ENCODE peak calls at places on chromosomes 11 and 22, in nine cellular contexts. One of them, this sample, is unnamed.

GRCh38 chr11:36487619-36488018 is 22.5 kb downstream of the TRAF6 start:
- DNase-seq in AG09309: no peak
- DNase-seq in tibial nerve: no peak
- DNase-seq in dorsolateral prefrontal cortex: no peak
- DNase-seq in NB4: no peak
- DNase-seq in fibroblast of the aortic adventitia: no peak
- DNase-seq in tibial artery: no peak
- DNase-seq in fibroblast of lung: no peak
- DNase-seq in stomach: no peak
- DNase-seq in this sample: no peak

GRCh38 chr11:70020336-70021214 is 57.5 kb upstream of the ANO1 start:
- DNase-seq in AG09309: no peak
- DNase-seq in tibial nerve: no peak
- DNase-seq in dorsolateral prefrontal cortex: no peak
- DNase-seq in NB4: no peak
- DNase-seq in fibroblast of the aortic adventitia: peak
- DNase-seq in tibial artery: peak
- DNase-seq in fibroblast of lung: peak
- DNase-seq in stomach: no peak
- DNase-seq in this sample: no peak

GRCh38 chr11:112291191-112291590 is 30.5 kb upstream of the PLET1 start:
- DNase-seq in AG09309: no peak
- DNase-seq in tibial nerve: no peak
- DNase-seq in dorsolateral prefrontal cortex: no peak
- DNase-seq in NB4: no peak
- DNase-seq in fibroblast of the aortic adventitia: no peak
- DNase-seq in tibial artery: no peak
- DNase-seq in fibroblast of lung: no peak
- DNase-seq in stomach: no peak
- DNase-seq in this sample: no peak

GRCh38 chr11:111378773-111379499 is at the start of gene POU2AF1:
- DNase-seq in AG09309: peak
- DNase-seq in tibial nerve: no peak
- DNase-seq in dorsolateral prefrontal cortex: no peak
- DNase-seq in NB4: no peak
- DNase-seq in fibroblast of the aortic adventitia: peak
- DNase-seq in tibial artery: no peak
- DNase-seq in fibroblast of lung: no peak
- DNase-seq in stomach: no peak
- DNase-seq in this sample: no peak

GRCh38 chr11:12706531-12707499 is 32.6 kb downstream of the TEAD1 start:
- DNase-seq in AG09309: no peak
- DNase-seq in tibial nerve: no peak
- DNase-seq in dorsolateral prefrontal cortex: no peak
- DNase-seq in NB4: no peak
- DNase-seq in fibroblast of the aortic adventitia: no peak
- DNase-seq in tibial artery: no peak
- DNase-seq in fibroblast of lung: peak
- DNase-seq in stomach: peak
- DNase-seq in this sample: no peak

GRCh38 chr11:72851726-72852125 is 37.5 kb downstream of the ATG16L2 start:
- DNase-seq in AG09309: no peak
- DNase-seq in tibial nerve: no peak
- DNase-seq in dorsolateral prefrontal cortex: no peak
- DNase-seq in NB4: no peak
- DNase-seq in fibroblast of the aortic adventitia: no peak
- DNase-seq in tibial artery: no peak
- DNase-seq in fibroblast of lung: no peak
- DNase-seq in stomach: no peak
- DNase-seq in this sample: no peak

GRCh38 chr11:27281740-27282139 is 81.3 kb downstream of the CCDC34 start:
- DNase-seq in AG09309: no peak
- DNase-seq in tibial nerve: no peak
- DNase-seq in dorsolateral prefrontal cortex: no peak
- DNase-seq in NB4: no peak
- DNase-seq in fibroblast of the aortic adventitia: no peak
- DNase-seq in tibial artery: no peak
- DNase-seq in fibroblast of lung: no peak
- DNase-seq in stomach: no peak
- DNase-seq in this sample: no peak

GRCh38 chr22:38973289-38974169 is 8.6 kb upstream of the APOBEC3B start:
- DNase-seq in AG09309: no peak
- DNase-seq in tibial nerve: no peak
- DNase-seq in dorsolateral prefrontal cortex: no peak
- DNase-seq in NB4: peak
- DNase-seq in fibroblast of the aortic adventitia: peak
- DNase-seq in tibial artery: no peak
- DNase-seq in fibroblast of lung: peak
- DNase-seq in stomach: peak
- DNase-seq in this sample: no peak

GRCh38 chr11:123822022-123822421 is 15.9 kb upstream of the OR6M1 start:
- DNase-seq in AG09309: no peak
- DNase-seq in tibial nerve: no peak
- DNase-seq in dorsolateral prefrontal cortex: no peak
- DNase-seq in NB4: no peak
- DNase-seq in fibroblast of the aortic adventitia: no peak
- DNase-seq in tibial artery: no peak
- DNase-seq in fibroblast of lung: no peak
- DNase-seq in stomach: no peak
- DNase-seq in this sample: no peak

GRCh38 chr11:112784323-112785073 is 176.7 kb upstream of the NCAM1 start:
- DNase-seq in AG09309: peak
- DNase-seq in tibial nerve: no peak
- DNase-seq in dorsolateral prefrontal cortex: peak
- DNase-seq in NB4: no peak
- DNase-seq in fibroblast of the aortic adventitia: peak
- DNase-seq in tibial artery: peak
- DNase-seq in fibroblast of lung: peak
- DNase-seq in stomach: no peak
- DNase-seq in this sample: peak

GRCh38 chr11:78783846-78784245 is 209.2 kb upstream of the NARS2 start:
- DNase-seq in AG09309: no peak
- DNase-seq in tibial nerve: no peak
- DNase-seq in dorsolateral prefrontal cortex: no peak
- DNase-seq in NB4: no peak
- DNase-seq in fibroblast of the aortic adventitia: no peak
- DNase-seq in tibial artery: no peak
- DNase-seq in fibroblast of lung: no peak
- DNase-seq in stomach: no peak
- DNase-seq in this sample: no peak

GRCh38 chr11:102276302-102277182 is 40.7 kb upstream of the BIRC3 start:
- DNase-seq in AG09309: no peak
- DNase-seq in tibial nerve: no peak
- DNase-seq in dorsolateral prefrontal cortex: no peak
- DNase-seq in NB4: no peak
- DNase-seq in fibroblast of the aortic adventitia: peak
- DNase-seq in tibial artery: no peak
- DNase-seq in fibroblast of lung: peak
- DNase-seq in stomach: no peak
- DNase-seq in this sample: no peak

GRCh38 chr11:33742249-33742851 is 6.1 kb upstream of the CD59 start:
- DNase-seq in AG09309: no peak
- DNase-seq in tibial nerve: no peak
- DNase-seq in dorsolateral prefrontal cortex: no peak
- DNase-seq in NB4: peak
- DNase-seq in fibroblast of the aortic adventitia: peak
- DNase-seq in tibial artery: no peak
- DNase-seq in fibroblast of lung: peak
- DNase-seq in stomach: no peak
- DNase-seq in this sample: no peak
- TF ChIP-seq CTCF in AG09309: peak
- TF ChIP-seq CTCF in tibial nerve: peak
- TF ChIP-seq CTCF in dorsolateral prefrontal cortex: peak
- TF ChIP-seq CTCF in NB4: no peak
- TF ChIP-seq CTCF in fibroblast of the aortic adventitia: peak
- TF ChIP-seq CTCF in tibial artery: peak
- TF ChIP-seq CTCF in fibroblast of lung: peak
- TF ChIP-seq CTCF in stomach: peak
- TF ChIP-seq CTCF in this sample: peak

GRCh38 chr11:66080055-66080817 is 10.2 kb downstream of the PACS1 start:
- DNase-seq in AG09309: peak
- DNase-seq in tibial nerve: no peak
- DNase-seq in dorsolateral prefrontal cortex: no peak
- DNase-seq in NB4: peak
- DNase-seq in fibroblast of the aortic adventitia: peak
- DNase-seq in tibial artery: peak
- DNase-seq in fibroblast of lung: peak
- DNase-seq in stomach: peak
- DNase-seq in this sample: no peak

GRCh38 chr11:66082936-66083698 is 13.0 kb downstream of the PACS1 start:
- DNase-seq in AG09309: no peak
- DNase-seq in tibial nerve: no peak
- DNase-seq in dorsolateral prefrontal cortex: no peak
- DNase-seq in NB4: no peak
- DNase-seq in fibroblast of the aortic adventitia: peak
- DNase-seq in tibial artery: no peak
- DNase-seq in fibroblast of lung: no peak
- DNase-seq in stomach: no peak
- DNase-seq in this sample: no peak

GRCh38 chr11:66076561-66076960 is 6.5 kb downstream of the PACS1 start:
- DNase-seq in AG09309: no peak
- DNase-seq in tibial nerve: no peak
- DNase-seq in dorsolateral prefrontal cortex: no peak
- DNase-seq in NB4: no peak
- DNase-seq in fibroblast of the aortic adventitia: peak
- DNase-seq in tibial artery: no peak
- DNase-seq in fibroblast of lung: no peak
- DNase-seq in stomach: no peak
- DNase-seq in this sample: no peak

GRCh38 chr11:66085071-66085470 is 15.0 kb downstream of the PACS1 start:
- DNase-seq in AG09309: no peak
- DNase-seq in tibial nerve: no peak
- DNase-seq in dorsolateral prefrontal cortex: no peak
- DNase-seq in NB4: no peak
- DNase-seq in fibroblast of the aortic adventitia: peak
- DNase-seq in tibial artery: no peak
- DNase-seq in fibroblast of lung: no peak
- DNase-seq in stomach: no peak
- DNase-seq in this sample: no peak

DNA sequence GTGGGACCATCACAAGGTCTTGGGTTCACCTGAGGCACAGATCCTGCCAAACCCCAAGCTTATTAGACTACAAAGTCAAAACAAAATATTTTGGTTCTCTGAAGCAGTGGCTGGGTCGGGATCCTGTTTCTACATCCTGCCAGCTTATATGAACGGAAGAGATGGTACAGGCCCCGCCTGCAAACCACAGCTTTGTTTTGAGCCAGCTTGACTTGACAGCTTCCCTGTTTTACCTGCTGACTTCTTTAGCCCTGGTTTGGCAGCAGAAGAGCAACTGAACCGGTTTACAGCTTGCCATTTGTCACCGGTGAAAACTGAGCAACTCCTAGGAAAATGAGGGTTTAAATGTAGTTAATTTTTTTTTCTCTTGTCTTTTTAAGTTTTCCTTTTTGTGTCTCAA is 11.4 kb downstream of the PACS1 start:
- DNase-seq in AG09309: no peak
- DNase-seq in tibial nerve: no peak
- DNase-seq in dorsolateral prefrontal cortex: no peak
- DNase-seq in NB4: peak
- DNase-seq in fibroblast of the aortic adventitia: no peak
- DNase-seq in tibial artery: peak
- DNase-seq in fibroblast of lung: no peak
- DNase-seq in stomach: peak
- DNase-seq in this sample: no peak
- H3K4me3 ChIP-seq in AG09309: no peak
- H3K4me3 ChIP-seq in tibial nerve: no peak
- H3K4me3 ChIP-seq in dorsolateral prefrontal cortex: no peak
- H3K4me3 ChIP-seq in NB4: no peak
- H3K4me3 ChIP-seq in fibroblast of the aortic adventitia: no peak
- H3K4me3 ChIP-seq in tibial artery: no peak
- H3K4me3 ChIP-seq in fibroblast of lung: no peak
- H3K4me3 ChIP-seq in stomach: no peak
- H3K4me3 ChIP-seq in this sample: no peak

GRCh38 chr22:29065468-29066190 is 4.0 kb upstream of the C22orf31 start:
- DNase-seq in AG09309: no peak
- DNase-seq in tibial nerve: no peak
- DNase-seq in dorsolateral prefrontal cortex: no peak
- DNase-seq in NB4: no peak
- DNase-seq in fibroblast of the aortic adventitia: no peak
- DNase-seq in tibial artery: no peak
- DNase-seq in fibroblast of lung: no peak
- DNase-seq in stomach: no peak
- DNase-seq in this sample: no peak
- TF ChIP-seq CTCF in AG09309: no peak
- TF ChIP-seq CTCF in tibial nerve: no peak
- TF ChIP-seq CTCF in dorsolateral prefrontal cortex: no peak
- TF ChIP-seq CTCF in NB4: no peak
- TF ChIP-seq CTCF in fibroblast of the aortic adventitia: no peak
- TF ChIP-seq CTCF in tibial artery: no peak
- TF ChIP-seq CTCF in fibroblast of lung: no peak
- TF ChIP-seq CTCF in stomach: no peak
- TF ChIP-seq CTCF in this sample: no peak

GRCh38 chr11:120432056-120433018 is 79.2 kb upstream of the GRIK4 start:
- DNase-seq in AG09309: peak
- DNase-seq in tibial nerve: no peak
- DNase-seq in dorsolateral prefrontal cortex: no peak
- DNase-seq in NB4: peak
- DNase-seq in fibroblast of the aortic adventitia: peak
- DNase-seq in tibial artery: no peak
- DNase-seq in fibroblast of lung: peak
- DNase-seq in stomach: no peak
- DNase-seq in this sample: peak
- H3K4me3 ChIP-seq in AG09309: no peak
- H3K4me3 ChIP-seq in tibial nerve: no peak
- H3K4me3 ChIP-seq in dorsolateral prefrontal cortex: no peak
- H3K4me3 ChIP-seq in NB4: no peak
- H3K4me3 ChIP-seq in fibroblast of the aortic adventitia: no peak
- H3K4me3 ChIP-seq in tibial artery: peak
- H3K4me3 ChIP-seq in fibroblast of lung: no peak
- H3K4me3 ChIP-seq in stomach: no peak
- H3K4me3 ChIP-seq in this sample: no peak

GRCh38 chr22:49740242-49740641 is 87.4 kb downstream of the BRD1 start:
- DNase-seq in AG09309: no peak
- DNase-seq in tibial nerve: no peak
- DNase-seq in dorsolateral prefrontal cortex: no peak
- DNase-seq in NB4: no peak
- DNase-seq in fibroblast of the aortic adventitia: no peak
- DNase-seq in tibial artery: peak
- DNase-seq in fibroblast of lung: no peak
- DNase-seq in stomach: peak
- DNase-seq in this sample: no peak
- TF ChIP-seq CTCF in AG09309: no peak
- TF ChIP-seq CTCF in tibial nerve: no peak
- TF ChIP-seq CTCF in dorsolateral prefrontal cortex: no peak
- TF ChIP-seq CTCF in NB4: no peak
- TF ChIP-seq CTCF in fibroblast of the aortic adventitia: no peak
- TF ChIP-seq CTCF in tibial artery: no peak
- TF ChIP-seq CTCF in fibroblast of lung: no peak
- TF ChIP-seq CTCF in stomach: no peak
- TF ChIP-seq CTCF in this sample: no peak

This sample was measured in retinal pigment epithelial cell.